ENCODE peak calls at places on chromosomes 16 and 17, in seven cellular contexts. R is epithelial cell of esophagus, V is cardiac muscle cell, P is lower leg skin, S is adrenal gland, G is prostate gland, E is AG10803. C is an unnamed sample.

GRCh38 chr16:75102595-75102994 is 14.0 kb downstream of the LDHD start:
- DNase-seq in R (no peak), G (no peak), V (no peak), E (no peak), S (no peak), P (no peak), C (no peak)

GRCh38 chr17:80413771-80414507 is 1.0 kb upstream of the ENDOV start:
- DNase-seq in V (no peak), E (no peak), S (no peak), G (no peak), R (no peak), P (no peak), C (no peak)

GRCh38 chr17:75873587-75874322 is 4.6 kb downstream of the TRIM47 start:
- DNase-seq in R (no peak), V (no peak), E (no peak), G (no peak), P (no peak), S (no peak), C (no peak)

GRCh38 chr17:17831208-17832039 is 5.4 kb downstream of the SREBF1 start:
- DNase-seq in P (no peak), E (no peak), V (no peak), G (no peak), S (no peak), R (no peak), C (no peak)

GRCh38 chr17:56678249-56679144 is 85.0 kb downstream of the NOG start:
- DNase-seq in S (no peak), R (no peak), V (peak; percentile 23), E (no peak), G (no peak), P (no peak), C (peak; percentile 40)

GRCh38 chr16:57994778-57995177 is 5.7 kb downstream of the ZNF319 start:
- DNase-seq in S (no peak), G (no peak), P (no peak), R (peak; percentile 63), E (peak; percentile 31), V (peak; percentile 56), C (peak; percentile 73)

GRCh38 chr16:73047536-73048291 is at the start of gene ZFHX3:
- DNase-seq in E (peak; percentile 73), V (peak; percentile 78), S (peak; percentile 73), P (peak; percentile 96), R (peak; percentile 51), G (peak; percentile 78), C (peak; percentile 70)

GRCh38 chr16:30407794-30408534 is 558 bp downstream of the ZNF771 start:
- DNase-seq in P (no peak), V (no peak), S (no peak), R (no peak), E (no peak), G (no peak), C (no peak)

GRCh38 chr16:78576941-78577340 is 477.5 kb downstream of the WWOX start:
- DNase-seq in P (no peak), V (no peak), S (no peak), E (no peak), R (peak; percentile 85), G (no peak), C (no peak)

GRCh38 chr17:78960945-78961344 is 18.8 kb downstream of the LGALS3BP start:
- DNase-seq in E (peak; percentile 89), G (no peak), S (no peak), V (no peak), R (no peak), P (no peak), C (no peak)

GRCh38 chr17:73427198-73427597 is 115.4 kb upstream of the CDC42EP4 start:
- DNase-seq in G (peak; percentile 40), E (no peak), S (no peak), R (no peak), V (no peak), P (no peak), C (no peak)

GRCh38 chr17:8436169-8436932 is 667 bp downstream of the NDEL1 start:
- DNase-seq in G (peak; percentile 41), E (peak; percentile 71), P (peak; percentile 94), V (peak; percentile 82), R (peak; percentile 66), S (peak; percentile 70), C (peak; percentile 52)

GRCh38 chr17:42188749-42189650 is 3.7 kb upstream of the HCRT start:
- DNase-seq in S (peak; percentile 55), E (peak; percentile 12), V (no peak), R (no peak), P (no peak), G (no peak), C (no peak)

GRCh38 chr17:67051155-67051538 is 6.8 kb downstream of the CACNG1 start:
- DNase-seq in P (peak; percentile 45), E (no peak), S (no peak), R (no peak), V (no peak), G (no peak), C (no peak)

GRCh38 chr17:72421128-72422092 is 300.6 kb downstream of the SOX9 start:
- DNase-seq in R (peak; percentile 98), G (peak; percentile 60), E (peak; percentile 84), S (no peak), P (no peak), V (no peak), C (no peak)

GRCh38 chr16:55277536-55277935 is 46.5 kb upstream of the IRX6 start:
- DNase-seq in V (no peak), G (no peak), R (peak; percentile 28), E (no peak), S (no peak), P (peak; percentile 12), C (no peak)

GRCh38 chr16:55274391-55274790 is 49.6 kb upstream of the IRX6 start:
- DNase-seq in S (no peak), R (no peak), P (peak; percentile 18), E (no peak), G (no peak), V (no peak), C (no peak)

GRCh38 chr16:55273356-55273755 is 50.6 kb upstream of the IRX6 start:
- DNase-seq in E (no peak), R (no peak), S (no peak), P (peak; percentile 58), G (no peak), V (no peak), C (no peak)

GRCh38 chr16:55273959-55274358 is 50.0 kb upstream of the IRX6 start:
- DNase-seq in V (no peak), G (no peak), S (no peak), R (no peak), P (peak; percentile 50), E (no peak), C (no peak)

GRCh38 chr16:55275869-55276268 is 48.1 kb upstream of the IRX6 start:
- DNase-seq in R (no peak), G (no peak), P (peak; percentile 60), S (no peak), V (no peak), E (no peak), C (no peak)
- TF ChIP-seq CTCF in R (no peak), G (no peak), P (no peak), S (no peak), V (no peak), E (no peak), C (no peak)

DNA sequence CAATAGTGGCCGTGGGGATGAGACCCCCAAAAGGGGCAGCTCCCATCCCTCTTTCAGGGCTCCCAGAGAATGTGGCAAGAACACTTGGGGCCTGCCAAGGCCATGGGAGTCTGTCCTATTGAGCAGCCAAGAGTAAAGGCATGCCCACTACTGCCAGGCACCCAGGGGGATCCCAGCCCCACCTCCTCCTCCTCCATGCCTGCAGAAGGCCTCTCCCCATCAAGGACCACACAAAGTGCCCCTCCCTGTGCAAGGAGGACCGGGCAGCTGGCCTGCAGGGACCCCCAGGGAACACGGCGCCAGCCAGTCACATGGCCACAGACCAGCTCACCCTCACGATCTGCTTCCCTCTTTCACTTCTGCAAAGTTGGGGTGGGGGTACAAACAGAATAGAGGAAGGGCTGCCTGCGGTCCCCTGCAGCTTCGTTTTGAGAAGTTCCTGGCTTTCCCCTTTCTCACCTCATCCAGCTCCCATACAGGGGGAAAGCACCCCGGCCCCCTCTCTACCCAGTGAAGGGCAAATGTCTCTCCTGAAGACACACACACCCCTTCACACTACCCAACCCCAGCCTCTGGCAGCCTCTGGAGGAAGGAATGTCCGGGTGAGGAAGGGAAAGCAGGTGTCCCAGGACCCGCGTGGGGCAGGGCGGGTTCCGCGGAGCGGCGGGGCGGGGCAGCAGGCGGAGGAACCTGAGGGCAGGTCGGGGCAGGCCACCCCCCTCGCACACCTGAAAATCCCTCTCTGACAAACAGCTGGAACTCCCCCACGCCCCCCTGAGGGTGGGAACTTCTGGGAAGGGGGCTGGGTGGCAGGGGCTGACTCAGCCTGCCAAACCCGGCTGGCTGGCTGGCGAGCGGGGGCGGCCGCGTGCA is 2.0 kb downstream of the PPP1R9B start:
- DNase-seq in E (peak; percentile 31), V (no peak), R (peak; percentile 94), G (peak; percentile 83), S (no peak), P (peak; percentile 93), C (peak; percentile 54)
- TF ChIP-seq CTCF in E (peak; percentile 46), V (peak; percentile 35), R (peak; percentile 48), G (peak; percentile 52), S (peak; percentile 16), P (no peak), C (no peak)

DNA sequence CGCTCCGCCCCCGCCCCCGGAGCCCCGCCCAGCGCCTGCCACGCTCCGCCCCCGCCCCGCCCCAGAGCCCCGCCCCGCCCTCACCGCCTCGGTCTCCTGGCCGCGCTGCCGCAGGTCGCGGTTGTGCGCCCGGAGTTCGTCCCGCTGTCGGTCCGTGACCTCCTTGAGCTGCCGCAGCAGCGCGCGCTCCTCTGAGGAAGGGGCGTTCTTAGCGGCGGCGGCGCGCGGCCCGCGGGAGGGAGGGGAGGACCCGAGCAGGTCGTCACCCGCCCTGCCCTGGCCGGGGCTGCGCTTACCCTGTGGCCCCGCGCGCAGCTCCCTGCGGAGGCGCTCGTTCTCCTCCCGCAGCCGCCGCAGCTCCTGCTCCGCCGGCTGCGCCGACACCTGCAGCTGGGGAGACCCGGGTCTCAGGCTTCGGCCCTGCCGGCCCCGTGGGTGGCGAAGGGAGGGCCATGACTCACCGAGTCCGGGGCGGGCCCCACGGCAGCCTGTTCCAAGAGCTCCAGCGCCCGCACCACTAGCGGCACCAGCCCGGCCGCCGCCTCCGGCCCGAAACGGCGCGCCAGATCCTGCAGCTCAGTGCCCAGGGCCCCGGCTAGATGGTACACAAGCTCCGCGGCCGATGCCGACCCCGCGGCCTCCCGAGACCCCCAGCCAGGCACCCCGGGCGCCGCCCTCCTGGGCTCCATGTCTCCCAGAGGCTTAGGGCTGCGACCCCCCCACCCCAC is 386 bp downstream of the RILP start:
- DNase-seq in G (peak; percentile 73), V (peak; percentile 90), R (peak; percentile 92), S (peak; percentile 87), E (peak; percentile 85), P (peak; percentile 98), C (peak; percentile 76)
- TF ChIP-seq CTCF in G (no peak), V (no peak), R (no peak), S (no peak), E (no peak), P (no peak), C (no peak)

DNA sequence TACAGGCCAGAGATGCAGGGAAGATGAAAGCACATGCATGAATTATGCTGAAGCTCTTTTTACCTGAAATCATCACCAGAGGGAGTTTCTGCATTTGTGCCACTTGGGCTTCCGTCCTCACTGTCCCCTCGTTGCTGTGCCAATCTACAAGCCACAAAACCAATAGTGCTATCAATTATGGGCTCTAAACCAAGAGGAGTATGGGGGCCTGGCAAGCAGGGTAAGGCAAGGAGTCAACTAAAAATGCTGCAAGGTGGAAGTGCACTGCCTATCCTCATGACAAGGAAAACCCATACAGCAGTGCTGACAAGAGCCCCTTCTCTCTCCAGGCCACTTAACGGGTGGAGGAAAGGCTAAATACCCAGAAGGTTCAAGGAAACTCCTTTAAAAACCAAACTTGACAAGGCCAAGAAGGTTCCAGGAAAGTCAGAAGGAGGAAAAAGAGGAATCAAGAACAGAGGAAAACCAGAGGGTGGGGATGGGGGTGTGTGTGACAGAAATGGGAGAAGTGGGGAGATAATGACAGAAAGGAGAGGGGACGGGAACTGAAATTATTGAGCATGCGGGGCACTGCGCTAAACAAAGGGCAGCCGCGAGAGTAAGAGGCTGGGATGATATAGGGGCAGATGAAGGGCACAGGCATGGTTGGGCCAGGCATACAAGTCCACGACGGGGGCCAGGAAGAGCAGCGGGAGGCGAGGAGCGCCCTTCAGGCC is 674 bp downstream of the C17orf75 start:
- DNase-seq in P (peak; percentile 66), E (no peak), G (no peak), R (peak; percentile 47), V (peak; percentile 11), S (no peak), C (no peak)
- TF ChIP-seq CTCF in P (no peak), E (peak; percentile 32), G (no peak), R (peak; percentile 47), V (no peak), S (no peak), C (no peak)

C was measured in glutamatergic neuron.